ENCODE peak calls at places on chromosome 13, in six cellular contexts. R, D, F, B, A and H are unnamed samples. For H3K4me1 and H3K36me3, the result is how much of the 10 kb centered on the place peaks cover.

GRCh38 chr13:34738251-34739170 is 203.6 kb upstream of the NBEA start:
- DNase-seq in R (no peak), B (no peak), F (no peak), A (no peak), D (no peak), H (no peak)

GRCh38 chr13:112114391-112114790 is 47.4 kb downstream of the SOX1 start:
- DNase-seq in A (no peak), F (no peak), B (no peak), R (no peak), D (no peak), H (no peak)

GRCh38 chr13:112629161-112629560 is 41.2 kb upstream of the TUBGCP3 start:
- DNase-seq in F (no peak), B (no peak), R (no peak), A (no peak), D (no peak), H (no peak)

GRCh38 chr13:44974056-44974798 is 15.0 kb downstream of the NUFIP1 start:
- DNase-seq in B (no peak), A (no peak), F (peak), D (peak), R (no peak), H (no peak)

GRCh38 chr13:49791214-49791752 is 1.2 kb downstream of the KPNA3 start:
- DNase-seq in B (no peak), A (peak), R (no peak), D (peak), F (peak), H (no peak)

GRCh38 chr13:39249971-39250370 is 211.7 kb downstream of the NHLRC3 start:
- DNase-seq in R (no peak), A (no peak), D (no peak), B (no peak), F (no peak), H (no peak)

GRCh38 chr13:95002126-95002525 is 289.8 kb upstream of the SOX21 start:
- DNase-seq in B (no peak), F (no peak), R (no peak), A (peak), D (no peak), H (no peak)

GRCh38 chr13:112824429-112824828 is 134.6 kb downstream of the ATP11A start:
- DNase-seq in R (no peak), D (no peak), F (no peak), B (no peak), A (no peak), H (no peak)

GRCh38 chr13:44300895-44301638 is 72.6 kb upstream of the SERP2 start:
- DNase-seq in F (peak), B (peak), R (no peak), D (peak), A (no peak), H (peak)

GRCh38 chr13:114027826-114028225 is 54.0 kb upstream of the C13orf46 start:
- DNase-seq in D (no peak), B (no peak), A (no peak), F (no peak), R (no peak), H (no peak)

GRCh38 chr13:88188986-88189385 is 517.8 kb downstream of the SLITRK5 start:
- DNase-seq in A (no peak), B (no peak), R (no peak), D (no peak), F (no peak), H (no peak)

GRCh38 chr13:91351980-91352379 is 4.5 kb downstream of the MIR17HG start:
- DNase-seq in F (no peak), B (no peak), A (no peak), R (no peak), D (no peak), H (no peak)

GRCh38 chr13:19154843-19155242 is 26.8 kb downstream of the TUBA3C start:
- DNase-seq in B (no peak), D (no peak), R (no peak), A (no peak), F (no peak), H (no peak)

DNA sequence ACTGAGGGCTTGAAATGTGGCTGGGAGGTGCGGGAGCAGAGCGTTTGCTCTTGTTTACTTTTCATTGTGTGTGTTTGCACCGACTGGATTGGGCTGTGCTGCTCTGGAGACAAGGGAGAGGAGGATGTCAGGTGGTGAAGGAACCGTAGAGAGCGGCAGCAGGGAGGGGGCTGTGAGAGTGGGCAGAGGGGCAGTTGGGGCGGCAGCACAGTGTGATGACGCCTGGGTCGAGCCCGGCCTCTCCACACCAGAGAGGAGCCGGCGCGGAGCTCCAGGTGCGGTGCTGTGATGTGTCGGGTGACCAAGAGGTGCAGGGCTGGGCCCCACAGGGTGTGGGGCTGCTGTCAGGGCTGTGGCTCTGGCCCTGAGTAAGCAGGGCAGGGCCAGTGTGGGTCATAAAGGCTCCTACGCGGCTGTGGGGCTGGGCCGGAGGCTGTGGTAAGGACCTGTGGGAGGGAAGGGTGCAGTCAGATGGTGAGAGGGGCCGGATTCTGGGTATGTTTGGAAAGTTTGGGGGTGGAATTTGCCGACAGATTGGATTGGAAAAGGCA is 10.5 kb downstream of the NAXD start:
- DNase-seq in D (no peak), A (no peak), B (no peak), R (no peak), F (no peak), H (no peak)
- H3K4me1 ChIP-seq in D (under half), A (under half), B (under half), R (under half), F (under half), H (under half)

GRCh38 chr13:28447989-28448388 is 46.9 kb downstream of the FLT1 start:
- DNase-seq in F (no peak), R (no peak), B (no peak), A (no peak), D (no peak), H (no peak)

GRCh38 chr13:28452755-28453154 is 42.2 kb downstream of the FLT1 start:
- DNase-seq in F (no peak), D (no peak), A (no peak), B (no peak), R (no peak), H (no peak)

GRCh38 chr13:28448959-28449358 is 46.0 kb downstream of the FLT1 start:
- DNase-seq in F (no peak), D (no peak), A (no peak), B (no peak), R (no peak), H (no peak)

GRCh38 chr13:28449826-28450773 is 44.8 kb downstream of the FLT1 start:
- DNase-seq in D (no peak), R (no peak), A (no peak), F (no peak), B (no peak), H (no peak)

GRCh38 chr13:28451482-28452217 is 43.3 kb downstream of the FLT1 start:
- DNase-seq in B (no peak), R (no peak), F (no peak), A (no peak), D (no peak), H (no peak)
- TF ChIP-seq POLR2A in B (no peak), R (no peak), F (no peak), A (no peak), D (no peak), H (no peak)

GRCh38 chr13:41370736-41371135 is 59.7 kb downstream of the NAA16 start:
- DNase-seq in B (no peak), A (no peak), D (no peak), R (no peak), F (no peak), H (no peak)

GRCh38 chr13:41361501-41361900 is 50.4 kb downstream of the NAA16 start:
- DNase-seq in D (no peak), R (no peak), A (no peak), B (no peak), F (peak), H (no peak)

GRCh38 chr13:41364043-41364442 is 53.0 kb downstream of the NAA16 start:
- DNase-seq in R (no peak), D (no peak), B (no peak), A (no peak), F (no peak), H (no peak)

GRCh38 chr13:41365636-41366035 is 54.6 kb downstream of the NAA16 start:
- DNase-seq in A (no peak), F (peak), B (no peak), D (no peak), R (no peak), H (no peak)
- H3K36me3 ChIP-seq in A (half or more), F (under half), B (under half), D (under half), R (half or more), H (half or more)

DNA sequence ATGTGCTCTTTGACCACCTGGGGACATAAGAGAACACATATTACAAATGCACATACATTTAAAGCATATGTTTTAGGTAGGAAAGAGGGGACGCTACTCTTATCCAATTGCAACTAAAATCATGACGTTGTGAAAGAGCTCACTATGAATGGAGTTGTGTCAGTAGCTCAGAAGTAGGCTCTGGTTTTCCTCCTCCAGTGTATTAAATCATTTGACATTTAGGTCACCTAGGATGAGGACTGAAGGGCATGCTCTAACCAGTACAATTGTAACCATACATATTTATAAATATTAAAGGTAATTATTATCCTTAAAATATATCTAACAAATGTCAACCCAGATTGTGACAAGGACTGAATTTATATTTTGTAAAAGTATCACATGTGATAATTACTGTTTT is 389.0 kb downstream of the KLF12 start:
- DNase-seq in B (no peak), A (no peak), D (no peak), R (no peak), F (no peak), H (no peak)
- H3K4me1 ChIP-seq in B (under half), A (under half), D (under half), R (under half), F (under half), H (under half)

DNA sequence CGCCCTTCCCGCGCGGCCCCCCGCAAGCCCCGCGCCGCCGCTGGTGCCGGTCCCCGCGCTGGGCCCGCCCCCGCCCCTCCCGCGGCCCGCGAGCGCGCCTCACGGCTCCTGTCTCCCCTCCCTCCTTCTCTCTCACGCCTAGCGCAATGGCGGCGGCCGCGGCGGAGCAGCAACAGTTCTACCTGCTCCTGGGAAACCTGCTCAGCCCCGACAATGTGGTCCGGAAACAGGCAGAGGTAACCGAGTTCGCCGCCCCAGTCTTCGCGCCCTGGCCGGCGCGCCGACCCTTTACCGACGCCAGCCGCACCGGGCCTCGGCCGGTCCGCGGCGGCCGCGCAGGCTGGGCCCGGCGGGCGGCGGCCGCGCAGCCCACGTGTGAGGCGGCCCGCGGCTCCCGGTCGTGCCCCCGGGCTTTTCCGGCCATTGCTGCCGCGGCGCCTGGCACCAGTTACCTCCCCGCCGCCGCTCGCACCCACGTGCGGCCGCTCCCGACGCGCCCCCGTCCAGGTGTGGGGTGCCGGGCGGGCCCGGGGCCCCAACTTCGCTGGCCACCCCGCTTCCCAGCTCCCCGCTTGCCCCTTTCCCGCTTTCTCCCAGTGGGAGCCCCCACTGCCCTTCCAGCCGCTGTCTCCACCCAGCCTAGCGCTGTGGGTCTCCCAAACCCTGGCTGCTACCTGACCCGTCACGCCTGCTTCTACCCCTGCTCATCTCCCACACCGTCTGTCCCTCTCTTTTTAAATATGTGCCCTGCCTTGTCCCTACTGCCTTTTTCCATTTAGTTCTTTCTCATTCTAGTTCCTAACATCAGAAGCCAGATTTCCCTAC is 23.3 kb downstream of the IPO5 start:
- DNase-seq in B (no peak), A (no peak), R (peak), D (peak), F (no peak), H (no peak)
- TF ChIP-seq POLR2A in B (no peak), A (peak), R (no peak), D (no peak), F (peak), H (no peak)

GRCh38 chr13:32381539-32381938 is 46.4 kb downstream of the N4BP2L1 start:
- DNase-seq in F (peak), R (no peak), A (peak), B (no peak), D (no peak), H (no peak)

GRCh38 chr13:32376642-32377418 is 51.1 kb downstream of the N4BP2L1 start:
- DNase-seq in D (no peak), B (no peak), A (no peak), R (no peak), F (no peak), H (no peak)

GRCh38 chr13:32378012-32378411 is 49.9 kb downstream of the N4BP2L1 start:
- DNase-seq in R (no peak), B (no peak), F (no peak), A (no peak), D (no peak), H (no peak)
- H3K36me3 ChIP-seq in R (under half), B (under half), F (under half), A (under half), D (under half), H (under half)